ENCODE peak calls at places on chromosomes 5 and 9, in nine cellular contexts. D is Peyer's patch; E is naive thymus-derived CD4-positive, alpha-beta T cell; I is fibroblast of lung; A is lower lobe of right lung; W is upper lobe of right lung; N is kidney; T is A673; P is heart right ventricle. U is an unnamed sample. For H3K4me1, the result is how much of the 10 kb centered on the place peaks cover.

GRCh38 chr5:122089096-122089495 is 11.0 kb upstream of the LOX start:
- DNase-seq in D (no peak), E (no peak), I (no peak), A (no peak), W (no peak), N (no peak), T (peak), P (no peak), U (no peak)

GRCh38 chr5:157323107-157323706 is 57.3 kb downstream of the CYFIP2 start:
- DNase-seq in D (no peak), E (no peak), I (no peak), A (no peak), W (no peak), N (peak), T (no peak), P (no peak), U (no peak)

GRCh38 chr5:95631991-95632675 is 12.2 kb downstream of the GPR150 start:
- DNase-seq in D (peak), E (peak), I (no peak), A (no peak), W (no peak), N (no peak), T (no peak), P (no peak), U (no peak)

GRCh38 chr5:124902097-124902821 is 155.8 kb upstream of the ZNF608 start:
- DNase-seq in D (peak), E (no peak), I (peak), A (no peak), W (no peak), N (peak), T (peak), P (no peak), U (no peak)

GRCh38 chr5:119582987-119583386 is 46.4 kb upstream of the FAM170A start:
- DNase-seq in D (no peak), E (no peak), I (no peak), A (no peak), W (no peak), N (no peak), T (no peak), P (no peak), U (no peak)

GRCh38 chr5:87872986-87873385 is 395.7 kb downstream of the TMEM161B start:
- DNase-seq in D (no peak), E (no peak), I (no peak), A (no peak), W (no peak), N (peak), T (peak), P (no peak), U (no peak)

GRCh38 chr9:99489043-99489378 is 266.9 kb downstream of the SEC61B start:
- DNase-seq in D (no peak), E (no peak), I (peak), A (no peak), W (no peak), N (no peak), T (no peak), P (no peak), U (no peak)

GRCh38 chr5:141507387-141508091 is 18.7 kb downstream of the PCDHGC5 start:
- DNase-seq in D (no peak), E (no peak), I (peak), A (no peak), W (no peak), N (peak), T (no peak), P (peak), U (no peak)

GRCh38 chr5:172866378-172866777 is 32.3 kb downstream of the ERGIC1 start:
- DNase-seq in D (no peak), E (no peak), I (no peak), A (no peak), W (no peak), N (peak), T (no peak), P (no peak), U (no peak)

GRCh38 chr9:122695696-122696095 is 20.8 kb downstream of the OR1L3 start:
- DNase-seq in D (no peak), E (no peak), I (no peak), A (no peak), W (no peak), N (no peak), T (no peak), P (no peak), U (no peak)

GRCh38 chr5:25955337-25955736 is 1083.0 kb downstream of the CDH9 start:
- DNase-seq in D (no peak), E (no peak), I (no peak), A (no peak), W (no peak), N (no peak), T (no peak), P (no peak), U (no peak)

GRCh38 chr5:132504746-132505145 is 14.2 kb upstream of the IRF1 start:
- DNase-seq in D (no peak), E (no peak), I (no peak), A (no peak), W (no peak), N (no peak), T (no peak), P (no peak), U (no peak)

GRCh38 chr9:121989010-121989409 is 104.1 kb downstream of the TTLL11 start:
- DNase-seq in D (no peak), E (no peak), I (no peak), A (no peak), W (no peak), N (no peak), T (peak), P (no peak), U (no peak)

GRCh38 chr5:111730659-111731382 is 26.2 kb downstream of the NREP start:
- DNase-seq in D (no peak), E (no peak), I (no peak), A (no peak), W (no peak), N (no peak), T (no peak), P (no peak), U (no peak)

DNA sequence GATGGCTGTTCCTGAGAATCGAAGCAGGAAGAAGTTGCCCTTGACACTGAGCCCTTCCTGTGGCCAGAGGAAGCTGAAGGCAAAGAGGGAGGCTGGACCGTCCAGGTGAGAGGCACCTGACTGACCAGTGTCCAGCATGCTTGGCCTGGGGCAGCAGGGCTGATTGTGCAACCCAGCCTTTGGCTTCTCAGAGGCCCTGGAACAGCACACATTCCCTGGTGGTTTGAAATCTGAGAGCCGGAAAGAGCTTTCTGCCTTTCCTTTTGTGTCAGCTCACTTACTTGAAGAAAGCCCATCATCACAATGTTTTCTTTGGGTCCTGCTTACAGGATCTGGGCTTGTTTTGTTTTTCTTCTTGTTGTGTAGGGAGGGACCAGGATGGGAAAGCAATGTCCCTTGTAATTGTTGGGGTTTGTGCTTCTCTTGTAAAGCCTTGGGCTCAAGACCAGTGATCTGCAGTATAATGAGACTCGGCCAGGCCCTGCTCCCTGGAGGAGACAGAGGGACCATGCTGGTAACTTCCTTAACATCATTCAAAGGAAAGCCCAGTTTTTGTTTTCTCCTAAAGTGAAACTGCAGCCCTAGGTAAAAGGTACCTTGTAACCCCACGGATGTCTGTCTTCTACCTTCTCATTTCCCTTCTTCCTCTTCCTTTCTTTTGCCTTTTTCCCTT is 213.7 kb downstream of the NXNL2 start:
- DNase-seq in D (no peak), E (no peak), I (peak), A (no peak), W (no peak), N (peak), T (peak), P (peak), U (no peak)
- H3K4me1 ChIP-seq in D (under half), E (under half), I (under half), A (under half), W (under half), N (under half), T (half or more), P (under half), U (under half)

GRCh38 chr9:117325789-117326185 is 89.1 kb downstream of the ASTN2 start:
- DNase-seq in D (no peak), E (no peak), I (no peak), A (no peak), W (no peak), N (no peak), T (no peak), P (no peak), U (no peak)

GRCh38 chr9:117323390-117323789 is 91.5 kb downstream of the ASTN2 start:
- DNase-seq in D (no peak), E (no peak), I (no peak), A (no peak), W (no peak), N (no peak), T (no peak), P (no peak), U (no peak)

DNA sequence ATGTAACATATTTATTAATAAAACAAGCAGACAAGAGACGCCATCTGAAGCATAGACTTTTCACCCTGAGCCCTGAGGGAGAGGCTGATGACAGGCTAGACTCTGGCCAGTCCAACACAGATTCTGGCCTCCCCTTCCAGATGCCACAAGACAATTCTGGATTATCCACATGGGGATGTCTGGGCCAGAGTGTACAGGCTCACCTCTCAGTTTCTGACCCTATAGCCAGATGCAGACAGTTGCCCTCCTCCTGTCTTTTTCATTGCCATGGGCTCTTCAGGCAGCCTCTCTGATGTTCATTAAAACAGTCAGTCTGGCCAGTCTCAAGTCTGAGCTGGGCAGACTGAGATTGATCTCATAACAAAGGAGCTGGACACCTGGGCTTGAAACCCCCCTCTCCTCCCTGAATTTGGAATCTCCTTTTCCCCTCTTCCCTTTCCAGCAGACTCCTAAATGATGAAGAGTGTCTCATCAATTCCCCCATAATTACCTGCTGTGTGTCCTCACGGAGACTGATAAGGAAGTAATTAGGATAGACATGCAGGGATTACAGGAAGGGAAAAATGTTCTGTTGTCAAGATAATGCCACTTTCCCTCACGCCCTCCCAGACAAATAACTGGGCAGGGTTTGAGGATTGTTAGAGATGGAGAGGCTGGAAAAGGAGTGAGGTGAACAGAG is 89.6 kb downstream of the ASTN2 start:
- DNase-seq in D (no peak), E (no peak), I (no peak), A (no peak), W (no peak), N (no peak), T (no peak), P (no peak), U (no peak)
- H3K4me1 ChIP-seq in D (under half), E (under half), I (under half), A (under half), W (under half), N (under half), T (under half), P (under half), U (under half)

GRCh38 chr9:72458153-72458552 is 63.3 kb upstream of the TMC1 start:
- DNase-seq in D (no peak), E (no peak), I (peak), A (no peak), W (no peak), N (no peak), T (no peak), P (no peak), U (no peak)
- H3K4me1 ChIP-seq in D (under half), E (under half), I (under half), A (under half), W (under half), N (under half), T (under half), P (under half), U (under half)

DNA sequence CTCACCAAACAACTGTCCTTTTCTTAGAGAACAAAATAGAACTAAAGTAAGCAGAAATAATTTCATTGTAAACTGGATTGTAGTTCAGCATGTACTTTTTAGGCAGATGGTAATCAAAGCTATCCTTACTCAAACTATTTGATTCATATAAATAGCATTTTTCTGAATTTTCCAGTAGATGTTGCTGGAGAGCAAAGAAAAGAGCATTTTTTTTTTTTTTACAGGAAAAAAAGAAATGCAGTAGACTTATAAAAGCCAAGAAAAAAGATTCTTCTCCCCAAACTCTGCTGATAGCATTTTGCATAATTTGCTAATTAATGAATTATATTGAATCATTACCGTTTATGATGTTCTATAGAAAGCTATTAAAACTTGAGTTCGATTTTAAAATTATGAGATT is 715.3 kb upstream of the WWC1 start:
- DNase-seq in D (no peak), E (no peak), I (peak), A (no peak), W (no peak), N (no peak), T (no peak), P (no peak), U (no peak)
- H3K4me1 ChIP-seq in D (under half), E (under half), I (under half), A (under half), W (under half), N (under half), T (half or more), P (under half), U (under half)

GRCh38 chr5:1231354-1231905 is 6.2 kb downstream of the SLC6A18 start:
- DNase-seq in D (no peak), E (no peak), I (no peak), A (no peak), W (no peak), N (no peak), T (peak), P (no peak), U (no peak)
- H3K4me1 ChIP-seq in D (under half), E (under half), I (under half), A (under half), W (under half), N (under half), T (under half), P (under half), U (under half)

GRCh38 chr9:75269202-75269601 is 180.9 kb downstream of the OSTF1 start:
- DNase-seq in D (no peak), E (no peak), I (no peak), A (no peak), W (no peak), N (no peak), T (no peak), P (no peak), U (no peak)
- H3K4me1 ChIP-seq in D (under half), E (under half), I (under half), A (under half), W (under half), N (under half), T (under half), P (under half), U (under half)

DNA sequence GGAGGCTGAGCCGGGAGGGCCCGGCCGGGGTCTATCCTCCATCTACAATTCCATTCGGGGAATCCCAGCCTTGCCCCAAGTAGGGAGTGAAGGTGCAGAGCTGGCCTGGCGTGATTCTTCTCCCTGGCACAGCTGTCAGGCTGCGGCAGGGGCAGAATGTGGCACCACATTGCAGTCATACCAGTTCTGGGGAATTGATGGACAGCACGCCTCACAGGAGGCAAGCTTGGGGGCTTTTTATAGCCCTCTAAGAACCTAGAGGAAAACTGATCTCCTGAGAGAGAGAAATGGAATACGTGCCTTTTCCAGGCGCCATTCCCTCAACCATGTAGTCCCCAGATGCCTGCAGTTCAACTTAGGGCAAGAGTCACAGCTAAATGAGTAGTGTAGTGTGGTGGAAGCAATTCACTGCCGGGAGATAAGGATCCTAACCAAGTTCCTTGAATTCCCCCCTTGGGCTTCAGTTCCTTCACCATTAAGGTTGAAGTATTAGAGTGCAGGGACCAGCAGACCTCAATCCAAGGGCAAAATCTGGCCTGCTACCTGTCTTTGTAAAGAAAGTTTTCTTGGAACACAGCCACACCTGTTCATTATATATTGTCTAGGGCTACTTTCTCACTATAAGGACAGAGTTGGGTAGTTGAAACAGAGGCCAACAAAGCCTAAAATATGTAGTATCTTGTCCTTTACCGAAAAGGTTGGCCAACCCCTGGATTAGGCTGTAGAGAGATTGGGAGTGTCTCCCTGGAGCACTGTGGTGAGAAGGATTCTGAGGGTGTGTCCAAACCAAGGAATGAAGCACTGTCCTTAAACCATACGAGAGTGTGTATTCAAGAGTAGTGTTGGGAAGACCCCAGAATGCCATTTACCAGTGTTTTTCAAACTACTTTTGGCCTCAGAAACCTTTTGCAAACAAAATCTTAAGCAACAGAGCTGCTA is 10.6 kb downstream of the AFAP1L1 start:
- DNase-seq in D (no peak), E (no peak), I (no peak), A (no peak), W (no peak), N (no peak), T (no peak), P (no peak), U (no peak)
- H3K4me1 ChIP-seq in D (under half), E (under half), I (under half), A (under half), W (under half), N (under half), T (under half), P (under half), U (under half)

GRCh38 chr9:27660148-27660547 is 86.9 kb upstream of the C9orf72 start:
- DNase-seq in D (no peak), E (no peak), I (no peak), A (no peak), W (no peak), N (no peak), T (no peak), P (no peak), U (no peak)
- H3K4me1 ChIP-seq in D (under half), E (under half), I (under half), A (under half), W (under half), N (under half), T (under half), P (under half), U (under half)